ENCODE peak calls at places on chromosomes 7 and 10, in nine cellular contexts. T is astrocyte; O is breast epithelium; H is HCT116; S is CD8-positive, alpha-beta memory T cell; G is tibial nerve; J is colonic mucosa; B is neural progenitor cell; X is aorta. W is an unnamed sample.

GRCh38 chr7:106757846-106758245 is 96.9 kb upstream of the CCDC71L start:
- DNase-seq in G (peak; percentile 21), X (no peak), S (no peak), T (peak; percentile 39), H (no peak), O (no peak), B (no peak), J (peak; percentile 46), W (no peak)

GRCh38 chr7:2313450-2314208 is 612 bp downstream of the SNX8 start:
- DNase-seq in T (no peak), J (peak; percentile 39), S (no peak), B (no peak), H (no peak), X (peak; percentile 83), O (peak; percentile 25), G (no peak), W (no peak)

GRCh38 chr10:112588225-112588990 is 141.4 kb downstream of the VTI1A start:
- DNase-seq in S (no peak), H (no peak), O (no peak), T (peak; percentile 18), X (no peak), B (no peak), J (no peak), G (no peak), W (no peak)

GRCh38 chr10:116784651-116785050 is 42.3 kb upstream of the HSPA12A start:
- DNase-seq in S (no peak), X (no peak), G (no peak), O (no peak), J (no peak), H (no peak), T (no peak), B (no peak), W (no peak)

GRCh38 chr7:71442492-71443196 is 310.7 kb downstream of the GALNT17 start:
- DNase-seq in X (no peak), H (no peak), G (no peak), T (no peak), S (no peak), B (no peak), O (no peak), J (no peak), W (no peak)

GRCh38 chr10:103960103-103960502 is 6.8 kb upstream of the SLK start:
- DNase-seq in O (no peak), G (no peak), T (no peak), X (no peak), B (no peak), S (no peak), J (no peak), H (no peak), W (no peak)

GRCh38 chr7:104795616-104796398 is 218.2 kb upstream of the KMT2E start:
- DNase-seq in T (peak; percentile 1), G (no peak), O (no peak), B (no peak), X (no peak), S (no peak), J (no peak), H (no peak), W (no peak)

GRCh38 chr10:112115781-112116385 is 67.7 kb downstream of the GPAM start:
- DNase-seq in O (no peak), J (peak; percentile 32), B (peak; percentile 60), G (no peak), S (peak; percentile 19), T (no peak), H (peak; percentile 42), X (no peak), W (no peak)

GRCh38 chr7:7190142-7190541 is 7.8 kb downstream of the C1GALT1 start:
- DNase-seq in G (no peak), B (no peak), S (no peak), J (no peak), O (no peak), H (no peak), T (peak; percentile 71), X (no peak), W (no peak)

GRCh38 chr10:28985137-28985885 is 303.6 kb upstream of the LYZL1 start:
- DNase-seq in J (no peak), O (no peak), X (no peak), G (no peak), H (no peak), S (no peak), T (no peak), B (no peak), W (no peak)

GRCh38 chr7:28470344-28470743 is 58.0 kb downstream of the CREB5 start:
- DNase-seq in S (no peak), J (no peak), H (no peak), T (no peak), G (no peak), O (no peak), B (no peak), X (no peak), W (no peak)

GRCh38 chr10:31864834-31865518 is 63.7 kb downstream of the ARHGAP12 start:
- DNase-seq in O (no peak), H (no peak), X (no peak), G (no peak), J (no peak), B (peak; percentile 19), T (no peak), S (no peak), W (no peak)

GRCh38 chr10:68221196-68221595 is 10.7 kb downstream of the ATOH7 start:
- DNase-seq in B (no peak), O (no peak), X (no peak), H (no peak), S (no peak), G (no peak), J (no peak), T (no peak), W (no peak)

GRCh38 chr10:58189269-58189668 is 78.4 kb downstream of the IPMK start:
- DNase-seq in B (no peak), S (no peak), X (peak; percentile 57), H (no peak), G (no peak), T (peak; percentile 65), J (no peak), O (no peak), W (no peak)

GRCh38 chr7:85475071-85475470 is 288.2 kb upstream of the SEMA3D start:
- DNase-seq in S (no peak), X (no peak), J (no peak), T (no peak), O (no peak), B (no peak), H (no peak), G (no peak), W (no peak)

DNA sequence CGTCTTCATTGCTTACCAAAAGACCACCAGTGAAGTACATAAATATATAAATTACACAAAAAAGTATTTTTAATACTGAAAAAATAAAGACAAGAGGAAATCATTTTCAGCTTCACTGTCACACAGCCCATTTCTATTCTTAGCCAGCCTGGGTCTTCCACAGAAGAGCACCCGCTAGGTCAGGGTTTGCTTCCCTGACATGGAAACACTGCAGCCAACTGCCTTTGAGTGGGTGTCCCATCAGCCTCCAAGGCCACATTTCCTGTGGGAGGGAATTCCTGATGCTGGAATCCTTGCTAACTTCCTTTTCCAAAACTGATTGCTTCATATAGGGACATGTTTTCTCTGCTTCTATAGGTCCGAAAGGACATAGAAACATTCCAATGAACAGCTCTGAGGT is 137.8 kb upstream of the CAV2 start:
- DNase-seq in G (no peak), B (no peak), X (no peak), S (no peak), H (no peak), J (no peak), O (no peak), T (no peak), W (no peak)
- H3K27ac ChIP-seq in G (no peak overlapping the region), B (no peak overlapping the region), X (no peak overlapping the region), S (no peak overlapping the region), H (no peak overlapping the region), J (no peak overlapping the region), O (no peak overlapping the region), T (no peak overlapping the region), W (no peak overlapping the region)

DNA sequence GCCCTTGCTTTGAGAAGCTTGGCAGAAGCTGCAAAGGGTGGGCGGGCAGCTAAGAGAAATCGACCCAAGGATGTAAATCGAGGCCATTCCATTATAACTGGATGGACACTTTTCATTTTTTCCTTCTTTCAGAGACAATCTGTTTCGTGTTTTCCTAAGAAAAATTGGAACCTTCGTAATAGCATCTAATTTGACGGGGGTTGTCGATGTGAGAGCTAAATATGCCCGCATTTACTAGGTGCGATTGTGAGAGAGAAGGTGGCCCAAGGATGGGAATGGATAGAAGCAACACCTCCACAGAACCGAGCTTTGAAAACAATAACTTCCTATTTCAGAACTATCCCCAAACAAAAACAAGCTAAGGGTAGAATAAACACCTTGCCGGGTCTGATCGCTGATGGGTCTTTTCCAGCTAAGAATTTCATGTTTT is 848 bp upstream of the HOXA4 start:
- DNase-seq in S (no peak), G (no peak), H (no peak), B (no peak), J (no peak), X (no peak), T (no peak), O (peak; percentile 7), W (no peak)
- H3K27me3 ChIP-seq in S (peaks cover 11% of the 10 kb centered on the region), G (no peaks in the 10 kb centered on the region), H (peaks cover 17% of the 10 kb centered on the region), B (peaks cover 100% of the 10 kb centered on the region), J (no peaks in the 10 kb centered on the region), X (no peaks in the 10 kb centered on the region), T (peaks cover 78% of the 10 kb centered on the region), O (no peaks in the 10 kb centered on the region), W (peaks cover 100% of the 10 kb centered on the region)

DNA sequence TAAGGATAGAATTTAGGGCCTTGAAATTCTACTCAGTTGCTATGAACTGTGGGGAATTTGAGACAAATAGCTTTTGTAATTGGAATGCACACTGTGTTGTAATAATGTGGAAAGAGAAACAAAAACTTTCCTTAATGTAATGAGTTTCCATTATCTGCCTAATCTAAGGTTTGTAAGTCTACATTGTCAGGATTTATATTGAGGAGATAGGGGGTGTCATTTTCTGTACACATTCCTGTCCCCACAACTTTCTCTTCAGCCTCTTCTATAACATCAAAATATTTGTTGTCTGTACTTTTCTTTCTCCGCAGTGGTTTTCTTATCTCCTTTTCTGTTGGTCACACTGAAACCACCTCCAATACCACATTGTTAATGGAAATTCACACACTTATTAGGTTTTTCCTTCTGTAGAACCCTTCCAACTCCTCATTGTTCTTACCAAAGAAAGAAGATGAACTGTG is 41.5 kb downstream of the ARID5B start:
- DNase-seq in B (no peak), S (no peak), G (no peak), H (no peak), O (no peak), T (peak; percentile 75), J (no peak), X (no peak), W (no peak)
- H3K4me3 ChIP-seq in B (no peak overlapping the region), S (peak overlapping the region; percentile 10), G (peak overlapping the region; percentile 22), H (no peak overlapping the region), O (peak overlapping the region; percentile 5), T (peak overlapping the region; percentile 15), J (no peak overlapping the region), X (peak overlapping the region; percentile 41), W (no peak overlapping the region)

GRCh38 chr7:135683609-135684008 is 21.3 kb downstream of the STMP1 start:
- DNase-seq in S (no peak), B (no peak), H (no peak), J (no peak), T (no peak), G (no peak), O (peak; percentile 47), X (no peak), W (no peak)
- H3K27ac ChIP-seq in S (no peak overlapping the region), B (no peak overlapping the region), H (no peak overlapping the region), J (no peak overlapping the region), T (no peak overlapping the region), G (no peak overlapping the region), O (peak overlapping the region; percentile 36), X (no peak overlapping the region), W (no peak overlapping the region)

GRCh38 chr7:122813845-122814244 is 72.4 kb downstream of the CADPS2 start:
- DNase-seq in B (no peak), J (no peak), T (no peak), G (no peak), S (no peak), X (no peak), O (no peak), H (no peak), W (no peak)
- H3K27me3 ChIP-seq in B (no peaks in the 10 kb centered on the region), J (no peaks in the 10 kb centered on the region), T (no peaks in the 10 kb centered on the region), G (no peaks in the 10 kb centered on the region), S (no peaks in the 10 kb centered on the region), X (no peaks in the 10 kb centered on the region), O (no peaks in the 10 kb centered on the region), H (no peaks in the 10 kb centered on the region), W (no peaks in the 10 kb centered on the region)

GRCh38 chr7:74479961-74480829 is 26.5 kb downstream of the GTF2IRD1 start:
- DNase-seq in H (no peak), X (peak; percentile 95), T (peak; percentile 89), S (no peak), G (peak; percentile 50), J (peak; percentile 74), O (peak; percentile 65), B (peak; percentile 95), W (peak; percentile 89)
- H3K4me3 ChIP-seq in H (no peak overlapping the region), X (no peak overlapping the region), T (peak overlapping the region; percentile 0), S (no peak overlapping the region), G (peak overlapping the region; percentile 57), J (peak overlapping the region; percentile 10), O (peak overlapping the region; percentile 45), B (peak overlapping the region; percentile 8), W (peak overlapping the region; percentile 55)